ENCODE peak calls at places on chromosomes 1 and 21, in nine cellular contexts. One of them, this sample, is unnamed.

GRCh38 chr1:150567341-150567716 is 12.1 kb downstream of the MCL1 start:
- DNase-seq in activated effector memory CD4-positive, alpha-beta T cell treated with anti-CD3 and anti-CD28 coated beads, Interleukin-2, amount 50 U/mL, for 16 hours: peak; percentile 83
- DNase-seq in kidney: no peak
- DNase-seq in endodermal cell: peak; percentile 51
- DNase-seq in Right ventricle myocardium inferior: no peak
- DNase-seq in neural progenitor cell: no peak
- DNase-seq in cortex of kidney: no peak
- DNase-seq in stimulated activated CD4-positive, alpha-beta T cell treated with anti-CD3 and anti-CD28 coated beads, Interleukin-1b, Interleukin-23, amount 100 ng/mL, for 1 hour: no peak
- DNase-seq in stimulated activated CD8-positive, alpha-beta memory T cell treated with anti-CD3 and anti-CD28 coated beads, Interleukin-7, amount 100 ng/mL, for 1 hour: no peak
- DNase-seq in this sample: no peak

GRCh38 chr1:115952547-115952946 is 23.8 kb upstream of the SLC22A15 start:
- DNase-seq in activated effector memory CD4-positive, alpha-beta T cell treated with anti-CD3 and anti-CD28 coated beads, Interleukin-2, amount 50 U/mL, for 16 hours: no peak
- DNase-seq in kidney: no peak
- DNase-seq in endodermal cell: no peak
- DNase-seq in Right ventricle myocardium inferior: no peak
- DNase-seq in neural progenitor cell: no peak
- DNase-seq in cortex of kidney: no peak
- DNase-seq in stimulated activated CD4-positive, alpha-beta T cell treated with anti-CD3 and anti-CD28 coated beads, Interleukin-1b, Interleukin-23, amount 100 ng/mL, for 1 hour: no peak
- DNase-seq in stimulated activated CD8-positive, alpha-beta memory T cell treated with anti-CD3 and anti-CD28 coated beads, Interleukin-7, amount 100 ng/mL, for 1 hour: no peak
- DNase-seq in this sample: no peak

GRCh38 chr1:167105841-167106461 is 12.1 kb downstream of the STYXL2 start:
- DNase-seq in activated effector memory CD4-positive, alpha-beta T cell treated with anti-CD3 and anti-CD28 coated beads, Interleukin-2, amount 50 U/mL, for 16 hours: no peak
- DNase-seq in kidney: no peak
- DNase-seq in endodermal cell: peak; percentile 64
- DNase-seq in Right ventricle myocardium inferior: no peak
- DNase-seq in neural progenitor cell: no peak
- DNase-seq in cortex of kidney: no peak
- DNase-seq in stimulated activated CD4-positive, alpha-beta T cell treated with anti-CD3 and anti-CD28 coated beads, Interleukin-1b, Interleukin-23, amount 100 ng/mL, for 1 hour: no peak
- DNase-seq in stimulated activated CD8-positive, alpha-beta memory T cell treated with anti-CD3 and anti-CD28 coated beads, Interleukin-7, amount 100 ng/mL, for 1 hour: no peak
- DNase-seq in this sample: no peak

GRCh38 chr1:226737819-226738420 is 1.2 kb downstream of the ITPKB start:
- DNase-seq in activated effector memory CD4-positive, alpha-beta T cell treated with anti-CD3 and anti-CD28 coated beads, Interleukin-2, amount 50 U/mL, for 16 hours: peak; percentile 83
- DNase-seq in kidney: peak; percentile 88
- DNase-seq in endodermal cell: peak; percentile 84
- DNase-seq in Right ventricle myocardium inferior: peak; percentile 81
- DNase-seq in neural progenitor cell: peak; percentile 61
- DNase-seq in cortex of kidney: no peak
- DNase-seq in stimulated activated CD4-positive, alpha-beta T cell treated with anti-CD3 and anti-CD28 coated beads, Interleukin-1b, Interleukin-23, amount 100 ng/mL, for 1 hour: peak; percentile 24
- DNase-seq in stimulated activated CD8-positive, alpha-beta memory T cell treated with anti-CD3 and anti-CD28 coated beads, Interleukin-7, amount 100 ng/mL, for 1 hour: no peak
- DNase-seq in this sample: peak; percentile 87

GRCh38 chr1:2301607-2302291 is 73.6 kb downstream of the SKI start:
- DNase-seq in activated effector memory CD4-positive, alpha-beta T cell treated with anti-CD3 and anti-CD28 coated beads, Interleukin-2, amount 50 U/mL, for 16 hours: no peak
- DNase-seq in kidney: no peak
- DNase-seq in endodermal cell: no peak
- DNase-seq in Right ventricle myocardium inferior: no peak
- DNase-seq in neural progenitor cell: no peak
- DNase-seq in cortex of kidney: no peak
- DNase-seq in stimulated activated CD4-positive, alpha-beta T cell treated with anti-CD3 and anti-CD28 coated beads, Interleukin-1b, Interleukin-23, amount 100 ng/mL, for 1 hour: no peak
- DNase-seq in stimulated activated CD8-positive, alpha-beta memory T cell treated with anti-CD3 and anti-CD28 coated beads, Interleukin-7, amount 100 ng/mL, for 1 hour: no peak
- DNase-seq in this sample: no peak

GRCh38 chr1:244792188-244792850 is 43.1 kb upstream of the COX20 start:
- DNase-seq in activated effector memory CD4-positive, alpha-beta T cell treated with anti-CD3 and anti-CD28 coated beads, Interleukin-2, amount 50 U/mL, for 16 hours: no peak
- DNase-seq in kidney: no peak
- DNase-seq in endodermal cell: no peak
- DNase-seq in Right ventricle myocardium inferior: no peak
- DNase-seq in neural progenitor cell: no peak
- DNase-seq in cortex of kidney: no peak
- DNase-seq in stimulated activated CD4-positive, alpha-beta T cell treated with anti-CD3 and anti-CD28 coated beads, Interleukin-1b, Interleukin-23, amount 100 ng/mL, for 1 hour: no peak
- DNase-seq in stimulated activated CD8-positive, alpha-beta memory T cell treated with anti-CD3 and anti-CD28 coated beads, Interleukin-7, amount 100 ng/mL, for 1 hour: no peak
- DNase-seq in this sample: peak; percentile 42

GRCh38 chr1:163056832-163057231 is 12.3 kb upstream of the RGS4 start:
- DNase-seq in activated effector memory CD4-positive, alpha-beta T cell treated with anti-CD3 and anti-CD28 coated beads, Interleukin-2, amount 50 U/mL, for 16 hours: no peak
- DNase-seq in kidney: no peak
- DNase-seq in endodermal cell: no peak
- DNase-seq in Right ventricle myocardium inferior: no peak
- DNase-seq in neural progenitor cell: no peak
- DNase-seq in cortex of kidney: no peak
- DNase-seq in stimulated activated CD4-positive, alpha-beta T cell treated with anti-CD3 and anti-CD28 coated beads, Interleukin-1b, Interleukin-23, amount 100 ng/mL, for 1 hour: no peak
- DNase-seq in stimulated activated CD8-positive, alpha-beta memory T cell treated with anti-CD3 and anti-CD28 coated beads, Interleukin-7, amount 100 ng/mL, for 1 hour: no peak
- DNase-seq in this sample: no peak

GRCh38 chr1:183942933-183943693 is 94.4 kb downstream of the COLGALT2 start:
- DNase-seq in activated effector memory CD4-positive, alpha-beta T cell treated with anti-CD3 and anti-CD28 coated beads, Interleukin-2, amount 50 U/mL, for 16 hours: no peak
- DNase-seq in kidney: no peak
- DNase-seq in endodermal cell: no peak
- DNase-seq in Right ventricle myocardium inferior: no peak
- DNase-seq in neural progenitor cell: peak; percentile 84
- DNase-seq in cortex of kidney: no peak
- DNase-seq in stimulated activated CD4-positive, alpha-beta T cell treated with anti-CD3 and anti-CD28 coated beads, Interleukin-1b, Interleukin-23, amount 100 ng/mL, for 1 hour: no peak
- DNase-seq in stimulated activated CD8-positive, alpha-beta memory T cell treated with anti-CD3 and anti-CD28 coated beads, Interleukin-7, amount 100 ng/mL, for 1 hour: no peak
- DNase-seq in this sample: no peak

GRCh38 chr21:16358021-16358420 is 628.2 kb downstream of the USP25 start:
- DNase-seq in activated effector memory CD4-positive, alpha-beta T cell treated with anti-CD3 and anti-CD28 coated beads, Interleukin-2, amount 50 U/mL, for 16 hours: no peak
- DNase-seq in kidney: no peak
- DNase-seq in endodermal cell: no peak
- DNase-seq in Right ventricle myocardium inferior: no peak
- DNase-seq in neural progenitor cell: no peak
- DNase-seq in cortex of kidney: no peak
- DNase-seq in stimulated activated CD4-positive, alpha-beta T cell treated with anti-CD3 and anti-CD28 coated beads, Interleukin-1b, Interleukin-23, amount 100 ng/mL, for 1 hour: no peak
- DNase-seq in stimulated activated CD8-positive, alpha-beta memory T cell treated with anti-CD3 and anti-CD28 coated beads, Interleukin-7, amount 100 ng/mL, for 1 hour: no peak
- DNase-seq in this sample: no peak

GRCh38 chr21:17542371-17542992 is 29.6 kb downstream of the CXADR start:
- DNase-seq in activated effector memory CD4-positive, alpha-beta T cell treated with anti-CD3 and anti-CD28 coated beads, Interleukin-2, amount 50 U/mL, for 16 hours: no peak
- DNase-seq in kidney: no peak
- DNase-seq in endodermal cell: no peak
- DNase-seq in Right ventricle myocardium inferior: no peak
- DNase-seq in neural progenitor cell: no peak
- DNase-seq in cortex of kidney: no peak
- DNase-seq in stimulated activated CD4-positive, alpha-beta T cell treated with anti-CD3 and anti-CD28 coated beads, Interleukin-1b, Interleukin-23, amount 100 ng/mL, for 1 hour: no peak
- DNase-seq in stimulated activated CD8-positive, alpha-beta memory T cell treated with anti-CD3 and anti-CD28 coated beads, Interleukin-7, amount 100 ng/mL, for 1 hour: no peak
- DNase-seq in this sample: no peak

GRCh38 chr21:14737922-14738321 is 191.8 kb upstream of the SAMSN1 start:
- DNase-seq in activated effector memory CD4-positive, alpha-beta T cell treated with anti-CD3 and anti-CD28 coated beads, Interleukin-2, amount 50 U/mL, for 16 hours: peak; percentile 65
- DNase-seq in kidney: no peak
- DNase-seq in endodermal cell: no peak
- DNase-seq in Right ventricle myocardium inferior: no peak
- DNase-seq in neural progenitor cell: peak; percentile 44
- DNase-seq in cortex of kidney: no peak
- DNase-seq in stimulated activated CD4-positive, alpha-beta T cell treated with anti-CD3 and anti-CD28 coated beads, Interleukin-1b, Interleukin-23, amount 100 ng/mL, for 1 hour: no peak
- DNase-seq in stimulated activated CD8-positive, alpha-beta memory T cell treated with anti-CD3 and anti-CD28 coated beads, Interleukin-7, amount 100 ng/mL, for 1 hour: peak; percentile 10
- DNase-seq in this sample: no peak

GRCh38 chr21:34612056-34612455 is 2.9 kb downstream of the RCAN1 start:
- DNase-seq in activated effector memory CD4-positive, alpha-beta T cell treated with anti-CD3 and anti-CD28 coated beads, Interleukin-2, amount 50 U/mL, for 16 hours: no peak
- DNase-seq in kidney: no peak
- DNase-seq in endodermal cell: no peak
- DNase-seq in Right ventricle myocardium inferior: no peak
- DNase-seq in neural progenitor cell: no peak
- DNase-seq in cortex of kidney: no peak
- DNase-seq in stimulated activated CD4-positive, alpha-beta T cell treated with anti-CD3 and anti-CD28 coated beads, Interleukin-1b, Interleukin-23, amount 100 ng/mL, for 1 hour: no peak
- DNase-seq in stimulated activated CD8-positive, alpha-beta memory T cell treated with anti-CD3 and anti-CD28 coated beads, Interleukin-7, amount 100 ng/mL, for 1 hour: no peak
- DNase-seq in this sample: no peak

GRCh38 chr21:33892853-33893252 is 22.8 kb downstream of the ATP5PO start:
- DNase-seq in activated effector memory CD4-positive, alpha-beta T cell treated with anti-CD3 and anti-CD28 coated beads, Interleukin-2, amount 50 U/mL, for 16 hours: no peak
- DNase-seq in kidney: no peak
- DNase-seq in endodermal cell: peak; percentile 92
- DNase-seq in Right ventricle myocardium inferior: no peak
- DNase-seq in neural progenitor cell: peak; percentile 65
- DNase-seq in cortex of kidney: no peak
- DNase-seq in stimulated activated CD4-positive, alpha-beta T cell treated with anti-CD3 and anti-CD28 coated beads, Interleukin-1b, Interleukin-23, amount 100 ng/mL, for 1 hour: no peak
- DNase-seq in stimulated activated CD8-positive, alpha-beta memory T cell treated with anti-CD3 and anti-CD28 coated beads, Interleukin-7, amount 100 ng/mL, for 1 hour: no peak
- DNase-seq in this sample: no peak

GRCh38 chr1:198467342-198467741 is 73.1 kb downstream of the ATP6V1G3 start:
- DNase-seq in activated effector memory CD4-positive, alpha-beta T cell treated with anti-CD3 and anti-CD28 coated beads, Interleukin-2, amount 50 U/mL, for 16 hours: no peak
- DNase-seq in kidney: no peak
- DNase-seq in endodermal cell: no peak
- DNase-seq in Right ventricle myocardium inferior: no peak
- DNase-seq in neural progenitor cell: no peak
- DNase-seq in cortex of kidney: no peak
- DNase-seq in stimulated activated CD4-positive, alpha-beta T cell treated with anti-CD3 and anti-CD28 coated beads, Interleukin-1b, Interleukin-23, amount 100 ng/mL, for 1 hour: no peak
- DNase-seq in stimulated activated CD8-positive, alpha-beta memory T cell treated with anti-CD3 and anti-CD28 coated beads, Interleukin-7, amount 100 ng/mL, for 1 hour: no peak
- DNase-seq in this sample: no peak

GRCh38 chr1:36717431-36717830 is 234.7 kb upstream of the CSF3R start:
- DNase-seq in activated effector memory CD4-positive, alpha-beta T cell treated with anti-CD3 and anti-CD28 coated beads, Interleukin-2, amount 50 U/mL, for 16 hours: no peak
- DNase-seq in kidney: no peak
- DNase-seq in endodermal cell: no peak
- DNase-seq in Right ventricle myocardium inferior: no peak
- DNase-seq in neural progenitor cell: no peak
- DNase-seq in cortex of kidney: no peak
- DNase-seq in stimulated activated CD4-positive, alpha-beta T cell treated with anti-CD3 and anti-CD28 coated beads, Interleukin-1b, Interleukin-23, amount 100 ng/mL, for 1 hour: no peak
- DNase-seq in stimulated activated CD8-positive, alpha-beta memory T cell treated with anti-CD3 and anti-CD28 coated beads, Interleukin-7, amount 100 ng/mL, for 1 hour: no peak
- DNase-seq in this sample: no peak

GRCh38 chr1:183209533-183210158 is 23.6 kb downstream of the LAMC2 start:
- DNase-seq in activated effector memory CD4-positive, alpha-beta T cell treated with anti-CD3 and anti-CD28 coated beads, Interleukin-2, amount 50 U/mL, for 16 hours: no peak
- DNase-seq in kidney: no peak
- DNase-seq in endodermal cell: no peak
- DNase-seq in Right ventricle myocardium inferior: no peak
- DNase-seq in neural progenitor cell: no peak
- DNase-seq in cortex of kidney: no peak
- DNase-seq in stimulated activated CD4-positive, alpha-beta T cell treated with anti-CD3 and anti-CD28 coated beads, Interleukin-1b, Interleukin-23, amount 100 ng/mL, for 1 hour: no peak
- DNase-seq in stimulated activated CD8-positive, alpha-beta memory T cell treated with anti-CD3 and anti-CD28 coated beads, Interleukin-7, amount 100 ng/mL, for 1 hour: no peak
- DNase-seq in this sample: no peak